ENCODE peak calls at places on chromosomes 5 and 9, in six cellular contexts. B, R, J, W, G and U are unnamed samples.

GRCh38 chr5:87048156-87048555 is 219.5 kb upstream of the RASA1 start:
- DNase-seq in B (no peak), R (no peak), J (no peak), W (no peak), G (no peak), U (no peak)

GRCh38 chr9:135217836-135218235 is 130.4 kb downstream of the OLFM1 start:
- DNase-seq in B (no peak), R (no peak), J (peak), W (peak), G (no peak), U (peak)

GRCh38 chr9:115165233-115165632 is 47.3 kb upstream of the TNC start:
- DNase-seq in B (no peak), R (no peak), J (no peak), W (no peak), G (no peak), U (no peak)

GRCh38 chr5:33997331-33997983 is 10.4 kb downstream of the AMACR start:
- DNase-seq in B (no peak), R (peak), J (no peak), W (peak), G (peak), U (peak)

GRCh38 chr9:93575706-93576295 is 583 bp upstream of the PHF2 start:
- DNase-seq in B (peak), R (peak), J (peak), W (peak), G (no peak), U (peak)

GRCh38 chr5:158878227-158878626 is 221.5 kb downstream of the EBF1 start:
- DNase-seq in B (no peak), R (no peak), J (no peak), W (no peak), G (no peak), U (no peak)

GRCh38 chr5:62066878-62067277 is 239.1 kb upstream of the KIF2A start:
- DNase-seq in B (no peak), R (no peak), J (no peak), W (no peak), G (no peak), U (no peak)

GRCh38 chr5:152271420-152271819 is 133.7 kb downstream of the NMUR2 start:
- DNase-seq in B (no peak), R (no peak), J (no peak), W (no peak), G (no peak), U (peak)

GRCh38 chr9:78236511-78236950 is 656 bp downstream of the CEP78 start:
- DNase-seq in B (no peak), R (no peak), J (no peak), W (no peak), G (no peak), U (no peak)

GRCh38 chr9:84343111-84343521 is 2.6 kb upstream of the SLC28A3 start:
- DNase-seq in B (no peak), R (no peak), J (no peak), W (no peak), G (no peak), U (no peak)

GRCh38 chr5:96090205-96090604 is 128.6 kb upstream of the ELL2 start:
- DNase-seq in B (no peak), R (no peak), J (no peak), W (no peak), G (no peak), U (no peak)

GRCh38 chr5:150540615-150541396 is 32.9 kb downstream of the NDST1 start:
- DNase-seq in B (no peak), R (no peak), J (peak), W (no peak), G (peak), U (no peak)

GRCh38 chr9:132136151-132136892 is 25.5 kb upstream of the NTNG2 start:
- DNase-seq in B (no peak), R (no peak), J (peak), W (no peak), G (no peak), U (no peak)

GRCh38 chr5:91020065-91020800 is 362.9 kb downstream of the ARRDC3 start:
- DNase-seq in B (no peak), R (no peak), J (no peak), W (no peak), G (no peak), U (no peak)

DNA sequence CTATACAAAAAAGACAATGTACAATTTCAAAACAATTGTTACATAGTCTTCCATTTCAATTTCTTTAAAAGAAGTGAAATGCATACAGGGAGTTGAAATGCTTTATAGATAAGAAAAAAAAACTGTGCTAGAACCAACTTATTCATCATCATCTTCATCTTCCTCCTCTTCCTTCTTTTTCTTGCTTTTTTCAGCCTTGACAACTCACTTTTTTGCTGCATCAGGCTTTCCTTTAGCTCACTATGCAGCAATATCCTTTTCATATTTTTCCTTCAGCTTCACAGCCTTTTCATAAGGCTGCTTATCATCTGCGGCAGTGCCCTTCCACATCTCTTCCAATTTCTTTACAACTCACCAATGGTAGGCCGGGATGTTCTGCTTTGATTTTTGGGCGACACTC is 4.4 kb downstream of the LHFPL2 start:
- DNase-seq in B (no peak), R (no peak), J (no peak), W (no peak), G (no peak), U (no peak)
- H3K4me3 ChIP-seq in B (no peak), R (no peak), J (no peak), W (no peak), G (no peak), U (no peak)

DNA sequence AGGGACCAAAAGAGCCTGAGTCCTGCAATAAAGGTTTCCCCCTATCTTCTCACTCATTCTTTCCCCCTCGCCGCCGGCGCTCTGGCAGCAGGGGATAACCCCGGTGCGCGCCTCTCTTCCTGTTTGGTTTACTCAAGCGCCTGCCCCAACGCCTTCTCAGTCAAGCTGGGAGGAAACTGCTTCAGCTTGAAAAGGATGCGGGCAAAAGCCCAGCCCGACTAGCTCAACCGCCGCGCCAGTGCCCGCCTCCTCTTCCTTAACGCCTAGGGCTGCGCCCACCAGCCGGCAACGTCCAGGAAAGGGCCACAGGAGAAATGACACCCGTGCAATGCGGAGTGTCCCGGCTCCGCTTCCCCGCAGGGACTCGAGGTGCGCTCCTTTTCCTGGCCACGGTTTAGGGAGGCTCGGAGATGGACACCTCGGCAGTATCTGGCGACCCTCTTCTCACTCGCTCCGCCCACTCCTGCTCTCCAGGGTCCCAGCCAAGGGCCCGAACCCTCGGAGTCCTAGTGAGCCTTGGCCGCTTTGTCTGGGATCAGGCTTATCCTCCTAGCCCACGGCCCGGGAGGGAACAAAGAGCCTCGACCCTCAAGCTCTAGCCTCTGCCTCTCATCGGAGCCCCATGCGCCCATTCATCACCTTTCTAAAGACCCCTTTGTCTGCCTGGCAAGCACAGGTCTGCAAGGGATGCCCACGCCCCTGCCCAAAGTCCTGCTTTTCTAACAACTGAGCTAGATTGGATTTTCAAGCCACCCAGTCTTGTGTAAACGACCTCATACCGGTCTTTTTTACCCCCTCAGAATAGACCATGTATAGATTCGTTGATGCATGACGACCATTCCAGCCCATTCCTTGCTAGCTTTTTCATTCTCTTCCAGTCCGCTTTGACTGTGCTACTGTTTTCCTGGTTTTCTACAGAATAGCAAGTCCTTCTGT is 2.0 kb downstream of the ST8SIA4 start:
- DNase-seq in B (peak), R (peak), J (peak), W (peak), G (peak), U (peak)
- H3K27ac ChIP-seq in B (peak), R (peak), J (peak), W (peak), G (peak), U (peak)

GRCh38 chr5:147534172-147534951 is 24.5 kb upstream of the DPYSL3 start:
- DNase-seq in B (no peak), R (no peak), J (no peak), W (no peak), G (no peak), U (no peak)
- H3K4me3 ChIP-seq in B (no peak), R (no peak), J (no peak), W (no peak), G (no peak), U (no peak)

DNA sequence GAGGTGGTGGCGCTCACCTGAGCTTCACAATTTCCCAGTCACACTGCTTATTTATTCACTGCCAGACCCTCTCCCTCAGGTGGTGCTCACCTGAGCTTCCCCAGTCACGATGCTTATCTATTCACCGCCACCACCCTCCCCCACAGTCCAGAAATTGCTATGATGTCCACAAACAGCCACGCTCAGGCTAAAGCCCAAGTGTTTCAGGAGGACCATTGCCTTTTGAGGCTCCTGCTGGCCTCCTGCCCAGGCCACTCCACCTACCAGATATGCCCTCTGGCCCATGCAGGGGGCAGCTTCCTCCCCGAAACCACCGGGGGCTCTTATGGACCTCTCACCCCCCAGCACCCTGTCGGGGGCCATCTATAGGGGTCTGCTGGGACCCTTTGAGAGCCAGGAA is 4.6 kb downstream of the PDLIM7 start:
- DNase-seq in B (no peak), R (no peak), J (no peak), W (no peak), G (no peak), U (no peak)
- H3K27ac ChIP-seq in B (no peak), R (peak), J (peak), W (no peak), G (peak), U (no peak)

DNA sequence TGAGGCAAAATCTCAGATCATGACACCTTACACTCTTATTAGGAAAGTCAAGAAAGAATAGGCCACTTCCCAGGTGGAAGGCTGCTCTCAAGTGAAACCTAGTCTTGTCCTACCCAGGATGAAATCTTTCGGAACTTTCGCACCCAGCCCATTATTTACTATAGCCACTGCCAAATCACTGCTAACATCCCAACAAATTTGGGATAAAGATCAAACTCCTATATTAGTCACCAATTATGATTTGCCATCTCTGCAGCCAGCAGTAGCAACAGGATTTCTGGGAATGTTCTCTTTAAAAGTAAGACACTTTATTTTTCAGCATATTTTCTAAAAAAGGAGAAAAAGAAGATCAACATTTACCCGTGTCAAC is 224.6 kb downstream of the GAS1 start:
- DNase-seq in B (no peak), R (no peak), J (no peak), W (no peak), G (no peak), U (no peak)
- H3K4me3 ChIP-seq in B (no peak), R (no peak), J (no peak), W (no peak), G (no peak), U (no peak)

DNA sequence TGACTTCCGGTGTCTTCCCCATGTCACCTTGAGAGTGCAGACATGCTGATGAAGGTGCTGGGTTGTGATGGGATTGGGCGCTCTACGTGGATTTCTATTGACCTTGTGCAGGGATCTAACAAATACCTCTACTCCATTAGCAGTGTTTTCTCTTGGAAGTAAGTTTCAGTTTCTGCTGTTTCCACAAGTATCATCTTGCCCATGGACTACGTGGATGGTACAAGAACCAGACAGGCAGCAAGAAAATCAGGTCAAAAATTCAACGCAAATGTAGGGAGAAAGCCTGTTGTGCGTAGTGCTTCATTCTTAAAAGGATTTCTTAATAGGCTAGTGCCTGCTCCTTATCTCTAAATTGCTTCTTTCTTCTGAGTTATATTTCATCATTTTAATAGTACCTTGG is 60.8 kb downstream of the AOPEP start:
- DNase-seq in B (no peak), R (no peak), J (no peak), W (no peak), G (no peak), U (no peak)
- H3K27ac ChIP-seq in B (no peak), R (no peak), J (no peak), W (no peak), G (no peak), U (no peak)

GRCh38 chr5:59035681-59036080 is 452.8 kb downstream of the RAB3C start:
- DNase-seq in B (no peak), R (no peak), J (no peak), W (no peak), G (no peak), U (no peak)
- H3K4me3 ChIP-seq in B (peak), R (peak), J (peak), W (peak), G (peak), U (peak)

GRCh38 chr5:102975457-102976182 is 144.3 kb downstream of the GIN1 start:
- DNase-seq in B (no peak), R (no peak), J (no peak), W (no peak), G (no peak), U (no peak)
- H3K27ac ChIP-seq in B (no peak), R (peak), J (no peak), W (no peak), G (peak), U (no peak)

DNA sequence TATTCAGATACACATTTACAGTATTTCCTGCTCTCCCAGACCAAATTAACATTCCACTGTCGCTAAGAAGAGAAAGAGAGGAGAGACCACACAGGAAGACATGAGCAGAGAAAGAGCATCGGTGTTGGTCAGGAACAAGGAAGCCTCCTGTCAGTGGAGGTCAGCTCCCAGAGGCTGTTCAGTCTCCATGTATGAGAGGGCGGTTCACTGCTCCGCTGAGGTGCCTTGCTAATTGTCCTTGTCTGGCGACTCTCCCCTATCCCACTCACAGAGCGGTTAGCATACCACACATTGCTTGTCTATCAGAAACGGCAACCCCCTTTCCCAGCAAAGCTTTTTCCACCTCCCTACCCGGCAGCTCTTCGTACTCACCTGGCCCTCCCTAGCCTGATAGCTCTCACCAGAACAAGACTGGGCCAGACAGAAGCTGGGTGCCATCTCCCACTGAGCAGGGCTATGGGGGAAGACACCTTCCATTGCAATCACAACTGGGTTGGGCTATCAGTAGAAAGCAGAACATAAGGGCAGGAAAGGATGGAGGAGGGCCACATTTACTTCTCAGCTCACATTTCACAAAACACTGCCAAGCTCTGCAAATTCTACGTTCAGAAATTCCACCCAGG is 58.6 kb upstream of the LMNB1 start:
- DNase-seq in B (no peak), R (no peak), J (no peak), W (no peak), G (no peak), U (no peak)
- H3K4me3 ChIP-seq in B (no peak), R (no peak), J (no peak), W (no peak), G (no peak), U (no peak)

GRCh38 chr5:93421987-93422391 is 159.0 kb downstream of the NR2F1-AS1 start:
- DNase-seq in B (no peak), R (no peak), J (no peak), W (no peak), G (no peak), U (no peak)
- H3K27ac ChIP-seq in B (no peak), R (no peak), J (no peak), W (no peak), G (no peak), U (no peak)